ENCODE peak calls at places on chromosomes 4 and X, in five cellular contexts. One of them, this sample, is unnamed.

GRCh38 chr4:80307774-80308465 is 27.6 kb upstream of the CFAP299 start:
- DNase-seq in dorsolateral prefrontal cortex: no peak
- DNase-seq in Calu3: peak; percentile 6
- DNase-seq in AG04450: no peak
- DNase-seq in fibroblast of lung: peak; percentile 52
- DNase-seq in this sample: no peak

GRCh38 chr4:98720871-98721480 is 62.6 kb upstream of the TSPAN5 start:
- DNase-seq in dorsolateral prefrontal cortex: no peak
- DNase-seq in Calu3: no peak
- DNase-seq in AG04450: no peak
- DNase-seq in fibroblast of lung: peak; percentile 1
- DNase-seq in this sample: no peak

GRCh38 chr4:172962564-172963353 is 205.9 kb upstream of the GALNT7 start:
- DNase-seq in dorsolateral prefrontal cortex: no peak
- DNase-seq in Calu3: no peak
- DNase-seq in AG04450: peak; percentile 89
- DNase-seq in fibroblast of lung: peak; percentile 98
- DNase-seq in this sample: peak; percentile 45

GRCh38 chr4:120839974-120840751 is 82.4 kb downstream of the PRDM5 start:
- DNase-seq in dorsolateral prefrontal cortex: no peak
- DNase-seq in Calu3: no peak
- DNase-seq in AG04450: no peak
- DNase-seq in fibroblast of lung: no peak
- DNase-seq in this sample: no peak

GRCh38 chrX:35150052-35150451 is 207.5 kb downstream of the FAM47B start:
- DNase-seq in dorsolateral prefrontal cortex: no peak
- DNase-seq in Calu3: no peak
- DNase-seq in AG04450: no peak
- DNase-seq in fibroblast of lung: no peak
- DNase-seq in this sample: no peak

GRCh38 chrX:118569676-118570075 is 74.1 kb downstream of the DOCK11 start:
- DNase-seq in dorsolateral prefrontal cortex: no peak
- DNase-seq in Calu3: no peak
- DNase-seq in AG04450: no peak
- DNase-seq in fibroblast of lung: no peak
- DNase-seq in this sample: no peak

GRCh38 chr4:151905197-151905596 is 144.4 kb upstream of the GATB start:
- DNase-seq in dorsolateral prefrontal cortex: no peak
- DNase-seq in Calu3: no peak
- DNase-seq in AG04450: no peak
- DNase-seq in fibroblast of lung: no peak
- DNase-seq in this sample: no peak

GRCh38 chr4:150302553-150302952 is 224.3 kb downstream of the DCLK2 start:
- DNase-seq in dorsolateral prefrontal cortex: no peak
- DNase-seq in Calu3: peak; percentile 58
- DNase-seq in AG04450: peak; percentile 93
- DNase-seq in fibroblast of lung: peak; percentile 98
- DNase-seq in this sample: peak; percentile 91

GRCh38 chr4:158861766-158862165 is 92.9 kb downstream of the FNIP2 start:
- DNase-seq in dorsolateral prefrontal cortex: no peak
- DNase-seq in Calu3: no peak
- DNase-seq in AG04450: no peak
- DNase-seq in fibroblast of lung: no peak
- DNase-seq in this sample: no peak

GRCh38 chr4:52968241-52968640 is 106.1 kb downstream of the RASL11B start:
- DNase-seq in dorsolateral prefrontal cortex: no peak
- DNase-seq in Calu3: no peak
- DNase-seq in AG04450: no peak
- DNase-seq in fibroblast of lung: no peak
- DNase-seq in this sample: no peak

DNA sequence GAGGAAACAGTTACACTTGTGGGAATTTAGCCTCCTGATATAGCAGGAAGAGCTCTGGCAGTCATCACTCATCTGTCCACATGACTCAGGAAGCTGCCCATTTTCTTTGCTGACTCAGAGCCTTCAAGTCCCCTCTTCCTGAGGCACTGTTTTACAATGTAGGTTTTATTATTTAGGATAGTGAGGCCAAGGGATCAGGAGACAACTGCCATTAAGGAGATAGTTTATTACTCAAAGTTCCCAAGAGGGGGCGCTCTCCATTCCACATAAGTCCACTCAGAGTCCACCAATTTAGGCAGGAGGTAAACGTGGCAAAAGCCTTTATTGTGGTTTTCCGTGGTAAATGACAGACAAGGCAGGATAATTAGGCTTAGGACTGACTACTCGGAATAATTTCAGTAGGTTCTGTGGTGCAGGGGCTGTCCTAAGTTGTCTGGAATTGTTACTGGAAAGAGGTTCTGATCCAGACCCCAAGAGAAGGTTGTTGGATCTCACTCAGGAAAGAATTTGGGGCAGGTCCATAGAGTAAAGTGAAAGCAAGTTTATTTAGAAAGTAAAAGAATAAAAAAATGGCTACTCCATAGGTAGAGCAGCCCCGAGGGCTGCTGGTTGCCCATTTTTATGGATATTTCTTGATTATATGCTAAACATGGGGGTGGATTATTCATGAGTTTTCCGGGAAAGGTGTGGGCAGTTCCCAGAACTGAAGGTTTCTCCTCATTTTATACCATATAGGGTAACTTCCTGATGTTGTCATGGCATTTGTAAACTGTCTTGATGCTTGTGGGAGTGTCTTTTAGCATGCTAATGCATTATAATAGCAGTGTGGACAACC is 96.0 kb upstream of the RAB40AL start:
- DNase-seq in dorsolateral prefrontal cortex: no peak
- DNase-seq in Calu3: no peak
- DNase-seq in AG04450: no peak
- DNase-seq in fibroblast of lung: peak; percentile 22
- DNase-seq in this sample: no peak
- TF ChIP-seq CTCF in dorsolateral prefrontal cortex: no peak
- TF ChIP-seq CTCF in Calu3: no peak
- TF ChIP-seq CTCF in AG04450: peak; percentile 13
- TF ChIP-seq CTCF in fibroblast of lung: peak; percentile 14
- TF ChIP-seq CTCF in this sample: peak; percentile 17

DNA sequence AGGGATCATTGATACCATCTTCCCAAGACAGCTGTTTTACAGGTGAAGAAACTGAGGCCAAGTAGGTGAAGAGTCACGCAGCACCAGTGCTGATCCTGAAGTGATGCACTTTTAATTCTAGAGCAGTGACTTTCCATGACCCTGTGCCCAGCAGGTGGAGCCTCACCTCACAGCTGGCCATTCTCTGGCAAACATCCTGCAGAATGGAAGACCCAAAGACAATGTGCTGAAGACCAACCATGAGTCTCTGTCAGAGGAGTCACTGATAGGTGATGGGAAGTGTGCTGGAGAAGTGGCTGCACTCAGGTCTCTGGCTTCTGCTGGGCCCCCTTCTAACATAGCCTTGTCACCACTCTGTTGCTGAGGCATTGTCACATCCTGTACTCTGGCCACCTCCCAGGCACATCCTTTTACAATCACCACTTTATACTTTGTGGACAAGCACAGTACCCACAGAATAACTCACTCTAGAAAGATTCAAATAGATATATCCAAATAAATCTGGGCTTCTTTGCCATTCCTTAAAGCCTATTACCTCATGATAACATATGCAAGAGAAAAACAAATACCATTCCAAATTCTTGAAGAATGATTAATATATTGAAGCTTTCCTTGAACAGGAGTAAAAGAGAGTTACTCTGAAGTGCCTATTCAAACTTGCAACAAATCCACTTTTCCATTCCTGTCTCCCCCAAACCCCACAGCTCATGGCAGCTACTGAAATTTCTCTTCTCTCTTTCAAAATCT is 64.1 kb upstream of the SCOC start:
- DNase-seq in dorsolateral prefrontal cortex: no peak
- DNase-seq in Calu3: no peak
- DNase-seq in AG04450: no peak
- DNase-seq in fibroblast of lung: peak; percentile 37
- DNase-seq in this sample: no peak
- TF ChIP-seq CTCF in dorsolateral prefrontal cortex: no peak
- TF ChIP-seq CTCF in Calu3: no peak
- TF ChIP-seq CTCF in AG04450: peak; percentile 10
- TF ChIP-seq CTCF in fibroblast of lung: no peak
- TF ChIP-seq CTCF in this sample: no peak

GRCh38 chr4:113739197-113739596 is 22.3 kb downstream of the CAMK2D start:
- DNase-seq in dorsolateral prefrontal cortex: no peak
- DNase-seq in Calu3: no peak
- DNase-seq in AG04450: no peak
- DNase-seq in fibroblast of lung: no peak
- DNase-seq in this sample: no peak
- TF ChIP-seq CTCF in dorsolateral prefrontal cortex: no peak
- TF ChIP-seq CTCF in Calu3: no peak
- TF ChIP-seq CTCF in AG04450: no peak
- TF ChIP-seq CTCF in fibroblast of lung: no peak
- TF ChIP-seq CTCF in this sample: no peak

DNA sequence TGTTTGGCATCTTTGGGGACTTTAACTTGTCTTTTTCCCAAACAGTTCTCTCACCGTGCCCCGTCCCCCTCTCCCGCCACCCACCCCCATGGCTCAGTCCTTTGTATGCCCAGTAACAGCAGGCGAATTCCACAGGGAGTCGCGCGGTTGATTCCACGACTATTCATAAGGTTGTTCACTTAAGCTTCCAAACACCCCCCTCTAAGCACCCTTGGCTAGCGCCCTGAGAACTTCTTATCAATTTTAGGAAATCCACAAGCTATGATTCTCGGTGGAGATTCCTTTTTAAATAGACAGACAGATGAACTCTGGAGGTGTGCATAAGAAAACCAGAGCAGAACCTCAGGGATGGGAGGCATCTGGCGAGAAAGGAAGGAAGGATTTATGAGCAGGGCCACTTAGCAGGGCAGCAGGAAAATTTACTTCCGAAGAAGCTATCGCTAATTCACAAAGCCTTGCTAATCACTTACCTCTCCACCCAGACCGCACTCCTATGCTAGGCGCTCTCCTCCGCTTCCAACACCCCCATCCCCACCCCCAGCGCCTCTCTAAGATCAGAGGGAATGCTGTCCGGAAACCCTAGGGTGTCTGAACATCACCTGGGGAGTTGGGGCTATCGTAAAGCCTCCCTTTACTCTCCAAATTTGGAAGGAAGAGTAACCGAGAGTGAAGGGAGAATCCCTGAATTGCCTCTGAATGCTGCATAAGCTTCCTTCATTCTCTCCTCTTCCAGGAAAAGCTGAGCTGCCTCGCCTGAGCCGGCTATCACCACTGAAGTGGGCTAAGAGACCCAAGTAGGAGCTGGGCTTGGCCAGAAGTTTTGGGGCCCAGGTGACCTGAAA is 1.7 kb downstream of the UNC5C start:
- DNase-seq in dorsolateral prefrontal cortex: no peak
- DNase-seq in Calu3: no peak
- DNase-seq in AG04450: no peak
- DNase-seq in fibroblast of lung: no peak
- DNase-seq in this sample: no peak
- TF ChIP-seq CTCF in dorsolateral prefrontal cortex: no peak
- TF ChIP-seq CTCF in Calu3: no peak
- TF ChIP-seq CTCF in AG04450: no peak
- TF ChIP-seq CTCF in fibroblast of lung: no peak
- TF ChIP-seq CTCF in this sample: no peak

GRCh38 chr4:41212221-41213203 is 1.8 kb downstream of the APBB2 start:
- DNase-seq in dorsolateral prefrontal cortex: no peak
- DNase-seq in Calu3: peak; percentile 45
- DNase-seq in AG04450: no peak
- DNase-seq in fibroblast of lung: peak; percentile 81
- DNase-seq in this sample: peak; percentile 31
- TF ChIP-seq CTCF in dorsolateral prefrontal cortex: peak; percentile 48
- TF ChIP-seq CTCF in Calu3: no peak
- TF ChIP-seq CTCF in AG04450: peak; percentile 71
- TF ChIP-seq CTCF in fibroblast of lung: peak; percentile 75
- TF ChIP-seq CTCF in this sample: peak; percentile 76

GRCh38 chrX:12704706-12705105 is 86.5 kb upstream of the PRPS2 start:
- DNase-seq in dorsolateral prefrontal cortex: no peak
- DNase-seq in Calu3: no peak
- DNase-seq in AG04450: no peak
- DNase-seq in fibroblast of lung: no peak
- DNase-seq in this sample: no peak

GRCh38 chrX:12711435-12712040 is 79.7 kb upstream of the PRPS2 start:
- DNase-seq in dorsolateral prefrontal cortex: no peak
- DNase-seq in Calu3: no peak
- DNase-seq in AG04450: no peak
- DNase-seq in fibroblast of lung: no peak
- DNase-seq in this sample: no peak

DNA sequence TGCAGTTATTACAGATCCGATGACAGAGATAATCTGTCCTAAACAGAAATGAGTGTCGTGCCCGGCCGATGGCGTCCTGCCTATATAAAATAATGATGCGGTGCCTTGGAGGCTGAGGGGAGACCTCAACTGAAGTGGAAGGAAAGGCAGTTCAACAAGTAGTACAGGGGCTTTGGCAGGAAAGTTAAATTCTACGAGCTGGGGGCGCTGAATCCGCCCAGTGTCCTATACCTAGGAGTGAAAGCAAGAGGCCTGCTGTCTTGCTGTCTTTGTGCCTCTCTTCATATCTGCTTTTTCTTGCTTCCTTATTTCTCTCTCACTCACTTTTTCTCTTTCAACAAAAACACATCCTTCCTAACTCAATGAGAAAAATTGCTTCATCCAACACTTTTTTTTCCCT is 82.2 kb upstream of the PRPS2 start:
- DNase-seq in dorsolateral prefrontal cortex: no peak
- DNase-seq in Calu3: no peak
- DNase-seq in AG04450: no peak
- DNase-seq in fibroblast of lung: no peak
- DNase-seq in this sample: no peak
- TF ChIP-seq CTCF in dorsolateral prefrontal cortex: no peak
- TF ChIP-seq CTCF in Calu3: no peak
- TF ChIP-seq CTCF in AG04450: peak; percentile 21
- TF ChIP-seq CTCF in fibroblast of lung: no peak
- TF ChIP-seq CTCF in this sample: no peak

GRCh38 chr4:110163327-110164070 is 34.9 kb downstream of the ELOVL6 start:
- DNase-seq in dorsolateral prefrontal cortex: no peak
- DNase-seq in Calu3: no peak
- DNase-seq in AG04450: no peak
- DNase-seq in fibroblast of lung: peak; percentile 73
- DNase-seq in this sample: no peak
- TF ChIP-seq CTCF in dorsolateral prefrontal cortex: no peak
- TF ChIP-seq CTCF in Calu3: no peak
- TF ChIP-seq CTCF in AG04450: peak; percentile 30
- TF ChIP-seq CTCF in fibroblast of lung: peak; percentile 33
- TF ChIP-seq CTCF in this sample: no peak

GRCh38 chrX:138845791-138846190 is 134.3 kb upstream of the FGF13 start:
- DNase-seq in dorsolateral prefrontal cortex: no peak
- DNase-seq in Calu3: no peak
- DNase-seq in AG04450: no peak
- DNase-seq in fibroblast of lung: no peak
- DNase-seq in this sample: no peak

GRCh38 chrX:138849521-138849920 is 138.0 kb upstream of the FGF13 start:
- DNase-seq in dorsolateral prefrontal cortex: no peak
- DNase-seq in Calu3: no peak
- DNase-seq in AG04450: no peak
- DNase-seq in fibroblast of lung: no peak
- DNase-seq in this sample: no peak

GRCh38 chrX:138847930-138848329 is 136.4 kb upstream of the FGF13 start:
- DNase-seq in dorsolateral prefrontal cortex: no peak
- DNase-seq in Calu3: no peak
- DNase-seq in AG04450: no peak
- DNase-seq in fibroblast of lung: peak; percentile 37
- DNase-seq in this sample: no peak
- TF ChIP-seq CTCF in dorsolateral prefrontal cortex: no peak
- TF ChIP-seq CTCF in Calu3: no peak
- TF ChIP-seq CTCF in AG04450: no peak
- TF ChIP-seq CTCF in fibroblast of lung: peak; percentile 28
- TF ChIP-seq CTCF in this sample: peak; percentile 34